ENCODE peak calls at places on chromosomes 12 and 14, in ten cellular contexts. H is SK-N-SH; N is PC-3; D is naive thymus-derived CD4-positive, alpha-beta T cell; P is GM06990; S is PC-9; R is CD4-positive, CD25-positive, alpha-beta regulatory T cell; C is testis; G is IMR-90; X is body of pancreas. B is an unnamed sample.

GRCh38 chr12:49489720-49490119 is 49.1 kb upstream of the KCNH3 start:
- DNase-seq in H (no peak), N (peak; percentile 75), D (no peak), P (no peak), S (no peak), R (no peak), C (no peak), G (peak; percentile 92), X (no peak), B (no peak)

GRCh38 chr12:6613015-6613775 is 6.0 kb upstream of the CHD4 start:
- DNase-seq in H (peak; percentile 72), N (peak; percentile 73), D (no peak), P (peak; percentile 36), S (peak; percentile 71), R (peak; percentile 72), C (peak; percentile 83), G (peak; percentile 72), X (peak; percentile 71), B (peak; percentile 82)

GRCh38 chr12:49651855-49652254 is 28.5 kb downstream of the PRPF40B start:
- DNase-seq in H (no peak), N (no peak), D (no peak), P (no peak), S (no peak), R (no peak), C (no peak), G (no peak), X (no peak), B (no peak)

GRCh38 chr12:47534695-47535094 is 171.1 kb downstream of the RPAP3 start:
- DNase-seq in H (no peak), N (peak; percentile 33), D (no peak), P (no peak), S (no peak), R (no peak), C (no peak), G (peak; percentile 32), X (no peak), B (no peak)

GRCh38 chr12:30753233-30753632 is 1.5 kb downstream of the CAPRIN2 start:
- DNase-seq in H (peak; percentile 64), N (peak; percentile 43), D (peak; percentile 11), P (peak; percentile 13), S (no peak), R (peak; percentile 14), C (no peak), G (peak; percentile 39), X (no peak), B (peak; percentile 53)

GRCh38 chr12:57886590-57887363 is 40.2 kb upstream of the CTDSP2 start:
- DNase-seq in H (no peak), N (no peak), D (no peak), P (no peak), S (no peak), R (no peak), C (no peak), G (no peak), X (no peak), B (no peak)

GRCh38 chr12:11922361-11922760 is 148.4 kb upstream of the BCL2L14 start:
- DNase-seq in H (no peak), N (no peak), D (no peak), P (no peak), S (no peak), R (no peak), C (no peak), G (no peak), X (no peak), B (no peak)

GRCh38 chr12:46555379-46555778 is 182.8 kb upstream of the SLC38A2 start:
- DNase-seq in H (peak; percentile 31), N (peak; percentile 59), D (no peak), P (no peak), S (peak; percentile 66), R (no peak), C (no peak), G (peak; percentile 94), X (no peak), B (no peak)

GRCh38 chr12:108635201-108635996 is 1.7 kb upstream of the SELPLG start:
- DNase-seq in H (no peak), N (no peak), D (peak; percentile 55), P (peak; percentile 82), S (no peak), R (peak; percentile 87), C (no peak), G (peak; percentile 41), X (peak; percentile 44), B (no peak)
- H3K4me3 ChIP-seq in H (no peak overlapping the region), N (no peak overlapping the region), D (peak overlapping the region; percentile 98), P (peak overlapping the region; percentile 53), S (no peak overlapping the region), R (peak overlapping the region; percentile 99), C (no peak overlapping the region), G (no peak overlapping the region), X (no peak overlapping the region), B (no peak overlapping the region)

DNA sequence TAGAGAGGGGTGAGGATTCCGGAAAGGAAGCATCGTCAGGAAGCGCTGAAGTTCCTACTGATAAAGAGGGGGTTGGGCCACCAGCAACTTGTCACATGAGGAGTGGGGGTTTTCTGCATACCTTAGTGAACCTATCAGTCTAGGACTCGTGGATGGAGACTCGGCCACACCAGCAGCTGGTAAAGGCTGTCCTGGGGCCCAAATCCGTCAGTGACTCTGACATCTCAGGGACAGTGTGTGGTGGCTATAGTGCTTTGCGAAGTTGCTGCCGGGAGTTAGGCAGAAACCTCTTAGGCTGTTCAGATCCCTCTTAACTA is 16.4 kb downstream of the RNASE2 start:
- DNase-seq in H (no peak), N (no peak), D (no peak), P (no peak), S (no peak), R (no peak), C (no peak), G (no peak), X (no peak), B (no peak)
- H3K4me3 ChIP-seq in H (peak overlapping the region; percentile 59), N (peak overlapping the region; percentile 77), D (peak overlapping the region; percentile 92), P (peak overlapping the region; percentile 63), S (peak overlapping the region; percentile 57), R (no peak overlapping the region), C (peak overlapping the region; percentile 65), G (no peak overlapping the region), X (no peak overlapping the region), B (peak overlapping the region; percentile 91)

DNA sequence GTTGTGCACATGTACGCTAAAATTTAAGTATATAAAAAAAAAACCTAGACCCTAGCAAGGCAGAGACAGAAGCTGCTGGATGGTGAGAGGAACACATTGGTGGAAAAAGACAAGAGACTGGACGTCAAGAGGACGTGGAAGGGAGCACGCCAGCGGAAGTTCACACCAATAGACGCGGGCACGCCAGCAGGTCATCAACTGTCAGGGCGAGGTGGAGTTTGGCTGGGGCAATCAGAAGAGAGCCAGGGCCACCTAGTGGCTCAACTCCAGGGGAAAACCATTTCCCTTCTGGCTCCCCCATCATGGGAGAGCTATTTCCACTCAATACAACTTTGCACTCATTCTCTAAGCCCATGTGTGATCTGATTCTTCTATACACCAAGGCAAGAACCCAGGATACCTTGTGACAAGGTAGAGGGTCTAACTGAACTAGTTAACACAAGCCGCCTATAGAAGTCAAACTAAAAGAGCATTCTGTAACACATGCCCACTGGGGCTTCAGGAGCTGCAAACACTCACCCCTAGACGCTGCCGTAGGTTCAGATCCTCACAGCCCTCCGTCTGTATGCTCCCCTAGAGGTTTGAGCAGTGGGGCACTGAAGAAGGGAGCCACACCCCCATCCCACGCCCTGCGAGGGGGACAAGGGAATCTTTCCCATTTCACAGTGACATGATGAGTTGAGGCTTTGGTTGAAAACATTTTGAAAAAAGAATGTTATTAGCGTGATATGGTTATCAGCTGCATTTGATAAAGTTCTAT is 702.7 kb downstream of the TMTC2 start:
- DNase-seq in H (no peak), N (peak; percentile 41), D (no peak), P (no peak), S (no peak), R (no peak), C (peak; percentile 60), G (no peak), X (peak; percentile 68), B (peak; percentile 76)
- H3K4me3 ChIP-seq in H (no peak overlapping the region), N (no peak overlapping the region), D (no peak overlapping the region), P (no peak overlapping the region), S (no peak overlapping the region), R (no peak overlapping the region), C (no peak overlapping the region), G (no peak overlapping the region), X (no peak overlapping the region), B (peak overlapping the region; percentile 42)

GRCh38 chr12:8911606-8912268 is 2.6 kb upstream of the PHC1 start:
- DNase-seq in H (no peak), N (peak; percentile 4), D (no peak), P (no peak), S (peak; percentile 94), R (no peak), C (no peak), G (no peak), X (no peak), B (no peak)
- H3K4me3 ChIP-seq in H (no peak overlapping the region), N (no peak overlapping the region), D (no peak overlapping the region), P (no peak overlapping the region), S (peak overlapping the region; percentile 1), R (no peak overlapping the region), C (no peak overlapping the region), G (no peak overlapping the region), X (no peak overlapping the region), B (no peak overlapping the region)

GRCh38 chr12:108103517-108103916 is 25.6 kb upstream of the WSCD2 start:
- DNase-seq in H (no peak), N (no peak), D (no peak), P (no peak), S (no peak), R (no peak), C (no peak), G (no peak), X (no peak), B (no peak)
- H3K4me3 ChIP-seq in H (no peak overlapping the region), N (no peak overlapping the region), D (no peak overlapping the region), P (no peak overlapping the region), S (no peak overlapping the region), R (no peak overlapping the region), C (no peak overlapping the region), G (no peak overlapping the region), X (no peak overlapping the region), B (no peak overlapping the region)

DNA sequence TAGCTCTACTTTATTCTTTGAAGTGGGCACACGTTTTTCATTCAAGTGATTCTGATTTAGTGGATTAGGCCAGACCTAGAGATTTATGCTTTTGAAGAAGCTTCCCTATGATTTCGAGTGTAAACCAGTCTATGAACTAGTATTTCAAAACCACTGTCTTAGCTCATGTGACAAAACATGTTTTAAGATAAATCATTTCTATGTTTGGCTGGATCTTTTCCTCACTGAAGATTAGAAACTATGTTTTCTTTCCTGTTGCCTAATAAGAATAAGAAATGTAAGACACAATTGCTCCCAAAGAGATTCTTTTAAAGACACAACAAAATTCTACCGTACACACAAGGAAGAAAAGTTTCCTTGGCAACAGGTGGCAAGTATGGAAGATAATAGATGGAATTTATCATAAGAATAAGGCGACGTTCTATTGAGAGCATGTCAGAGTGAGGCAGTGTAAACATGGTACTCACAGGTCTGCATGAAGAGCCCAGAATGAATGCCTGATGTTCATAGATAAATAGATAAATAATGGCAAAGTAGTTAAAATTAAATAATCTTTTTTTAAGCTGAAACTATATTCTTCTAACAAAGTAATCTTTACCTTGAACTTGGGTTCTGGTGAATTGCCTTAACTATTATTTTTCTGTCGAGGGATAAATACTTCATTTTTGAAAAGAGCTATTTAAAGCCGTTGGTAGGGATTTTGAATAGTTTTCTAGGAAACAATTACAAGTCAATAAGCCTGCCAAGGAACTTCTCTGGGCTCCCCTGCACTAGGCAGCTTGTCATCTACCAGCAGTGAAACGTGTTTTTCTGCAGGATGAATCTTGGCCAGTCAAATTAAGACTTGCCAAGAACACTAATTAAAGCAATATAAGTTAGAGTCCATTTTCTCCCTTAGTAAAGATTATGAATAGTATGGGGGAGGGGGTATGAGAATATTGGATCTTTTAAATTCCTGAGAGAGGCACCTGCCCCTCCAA is 34.1 kb upstream of the C12orf75 start:
- DNase-seq in H (no peak), N (no peak), D (no peak), P (no peak), S (no peak), R (no peak), C (no peak), G (no peak), X (no peak), B (no peak)
- H3K4me3 ChIP-seq in H (no peak overlapping the region), N (no peak overlapping the region), D (no peak overlapping the region), P (no peak overlapping the region), S (no peak overlapping the region), R (no peak overlapping the region), C (no peak overlapping the region), G (no peak overlapping the region), X (no peak overlapping the region), B (no peak overlapping the region)